ENCODE peak calls at places on chromosomes 3 and 15, in nine cellular contexts. J, N, B, Z, R, I, X, T and D are unnamed samples.

GRCh38 chr3:127070776-127071175 is 87.9 kb downstream of the PLXNA1 start:
- DNase-seq in J (no peak), N (no peak), B (no peak), Z (peak; percentile 42), R (no peak), I (no peak), X (no peak), T (no peak), D (no peak)

GRCh38 chr15:61184431-61184830 is 44.7 kb downstream of the RORA start:
- DNase-seq in J (no peak), N (no peak), B (no peak), Z (no peak), R (no peak), I (peak; percentile 12), X (no peak), T (no peak), D (no peak)

GRCh38 chr15:71440479-71441071 is 325.3 kb downstream of the THSD4 start:
- DNase-seq in J (peak; percentile 66), N (peak; percentile 84), B (no peak), Z (no peak), R (peak; percentile 57), I (peak; percentile 42), X (no peak), T (no peak), D (peak; percentile 37)

GRCh38 chr3:192847918-192848317 is 69.7 kb downstream of the MB21D2 start:
- DNase-seq in J (peak; percentile 76), N (no peak), B (no peak), Z (no peak), R (peak; percentile 62), I (no peak), X (no peak), T (no peak), D (peak; percentile 71)

GRCh38 chr15:40243126-40243810 is 4.4 kb downstream of the PAK6 start:
- DNase-seq in J (no peak), N (no peak), B (no peak), Z (no peak), R (no peak), I (peak; percentile 14), X (peak; percentile 10), T (no peak), D (no peak)

GRCh38 chr3:45113625-45114050 is 32.5 kb downstream of the CDCP1 start:
- DNase-seq in J (peak; percentile 83), N (no peak), B (no peak), Z (no peak), R (peak; percentile 84), I (no peak), X (peak; percentile 57), T (no peak), D (no peak)

GRCh38 chr15:90141646-90142045 is 39.4 kb upstream of the IDH2 start:
- DNase-seq in J (peak; percentile 65), N (peak; percentile 45), B (peak; percentile 55), Z (no peak), R (peak; percentile 50), I (no peak), X (no peak), T (no peak), D (no peak)

GRCh38 chr3:111210866-111211564 is 139.4 kb downstream of the NECTIN3 start:
- DNase-seq in J (peak; percentile 47), N (no peak), B (no peak), Z (no peak), R (peak; percentile 27), I (no peak), X (no peak), T (no peak), D (no peak)

GRCh38 chr3:4865714-4866113 is 113.5 kb upstream of the BHLHE40 start:
- DNase-seq in J (no peak), N (no peak), B (no peak), Z (no peak), R (no peak), I (no peak), X (no peak), T (no peak), D (no peak)

GRCh38 chr3:65173841-65174240 is 486.0 kb upstream of the ADAMTS9 start:
- DNase-seq in J (peak; percentile 11), N (no peak), B (no peak), Z (no peak), R (no peak), I (no peak), X (no peak), T (no peak), D (no peak)

GRCh38 chr15:30990451-30991300 is 752 bp downstream of the MTMR10 start:
- DNase-seq in J (peak; percentile 11), N (peak; percentile 28), B (no peak), Z (no peak), R (peak; percentile 31), I (peak; percentile 58), X (no peak), T (no peak), D (no peak)

GRCh38 chr15:30990036-30990435 is 1.4 kb downstream of the MTMR10 start:
- DNase-seq in J (no peak), N (peak; percentile 23), B (no peak), Z (no peak), R (no peak), I (peak; percentile 61), X (no peak), T (no peak), D (no peak)

GRCh38 chr15:30992073-30992363 is 590 bp upstream of the MTMR10 start:
- DNase-seq in J (no peak), N (no peak), B (no peak), Z (no peak), R (no peak), I (no peak), X (no peak), T (no peak), D (no peak)

GRCh38 chr15:30991301-30992072 is at the start of gene MTMR10:
- DNase-seq in J (peak; percentile 79), N (peak; percentile 78), B (peak; percentile 58), Z (peak; percentile 89), R (peak; percentile 61), I (peak; percentile 85), X (peak; percentile 82), T (peak; percentile 71), D (peak; percentile 32)

GRCh38 chr15:30992465-30992864 is 1.0 kb upstream of the MTMR10 start:
- DNase-seq in J (no peak), N (no peak), B (no peak), Z (no peak), R (no peak), I (peak; percentile 21), X (no peak), T (no peak), D (no peak)
- TF ChIP-seq CTCF in J (no peak), N (no peak), B (no peak), Z (no peak), R (no peak), I (peak; percentile 33), X (no peak), T (no peak), D (no peak)

DNA sequence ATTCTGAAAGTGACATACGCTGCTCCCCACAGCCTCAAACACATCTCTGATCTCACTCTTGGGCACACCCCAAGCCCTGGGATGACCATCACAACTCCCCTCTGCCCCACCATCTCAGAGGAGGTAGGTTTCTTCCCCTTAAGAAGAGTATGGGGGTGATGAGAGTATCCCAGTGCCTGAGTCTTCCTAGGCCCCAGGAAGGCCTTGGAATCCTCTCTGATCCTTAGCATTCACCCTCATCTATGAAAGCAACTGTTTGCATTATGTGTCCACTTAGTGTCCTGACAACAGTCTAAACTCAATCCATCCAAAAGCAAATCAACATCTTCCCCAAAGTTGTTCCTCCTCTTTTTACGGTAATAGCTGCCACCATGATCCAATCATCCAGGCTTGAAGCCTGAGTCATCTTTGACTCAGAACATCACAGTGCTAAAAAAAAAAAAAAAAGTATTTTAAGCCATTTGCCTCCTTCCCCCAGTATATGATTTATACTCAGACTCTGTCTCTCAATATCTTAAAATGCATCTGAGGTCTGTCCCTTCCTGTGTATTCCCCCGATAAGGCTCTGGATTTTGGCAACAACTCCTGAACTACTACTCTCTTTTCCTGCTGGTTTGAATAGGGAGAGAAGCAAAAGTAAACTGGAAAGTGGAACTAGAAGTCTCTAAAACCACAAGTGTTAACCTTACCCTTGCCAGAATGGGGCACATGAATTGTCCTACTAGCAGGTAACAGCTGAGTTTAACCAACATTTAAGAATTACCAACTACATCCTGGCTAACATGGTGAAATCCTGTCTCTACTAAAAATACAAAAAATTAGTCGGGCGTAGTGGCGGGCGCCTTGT is 22.5 kb downstream of the POPDC2 start:
- DNase-seq in J (peak; percentile 94), N (peak; percentile 91), B (no peak), Z (no peak), R (peak; percentile 93), I (no peak), X (no peak), T (no peak), D (peak; percentile 44)
- H3K4me3 ChIP-seq in J (no peak overlapping the region), N (no peak overlapping the region), B (no peak overlapping the region), Z (peak overlapping the region; percentile 47), R (no peak overlapping the region), I (no peak overlapping the region), X (no peak overlapping the region), T (no peak overlapping the region), D (no peak overlapping the region)

GRCh38 chr3:49511631-49512030 is 41.6 kb downstream of the DAG1 start:
- DNase-seq in J (no peak), N (no peak), B (no peak), Z (no peak), R (no peak), I (no peak), X (no peak), T (no peak), D (no peak)

GRCh38 chr3:49518016-49518415 is 36.3 kb upstream of the BSN start:
- DNase-seq in J (no peak), N (no peak), B (no peak), Z (no peak), R (no peak), I (no peak), X (no peak), T (no peak), D (no peak)

GRCh38 chr3:49509028-49509561 is 39.0 kb downstream of the DAG1 start:
- DNase-seq in J (no peak), N (no peak), B (no peak), Z (no peak), R (no peak), I (no peak), X (no peak), T (no peak), D (no peak)

GRCh38 chr3:49512791-49513355 is 41.4 kb upstream of the BSN start:
- DNase-seq in J (no peak), N (no peak), B (no peak), Z (no peak), R (no peak), I (no peak), X (no peak), T (no peak), D (no peak)

GRCh38 chr3:49513494-49514179 is 40.6 kb upstream of the BSN start:
- DNase-seq in J (no peak), N (no peak), B (no peak), Z (no peak), R (no peak), I (no peak), X (no peak), T (no peak), D (no peak)
- TF ChIP-seq CTCF in J (no peak), N (no peak), B (no peak), Z (no peak), R (no peak), I (no peak), X (no peak), T (no peak), D (no peak)

DNA sequence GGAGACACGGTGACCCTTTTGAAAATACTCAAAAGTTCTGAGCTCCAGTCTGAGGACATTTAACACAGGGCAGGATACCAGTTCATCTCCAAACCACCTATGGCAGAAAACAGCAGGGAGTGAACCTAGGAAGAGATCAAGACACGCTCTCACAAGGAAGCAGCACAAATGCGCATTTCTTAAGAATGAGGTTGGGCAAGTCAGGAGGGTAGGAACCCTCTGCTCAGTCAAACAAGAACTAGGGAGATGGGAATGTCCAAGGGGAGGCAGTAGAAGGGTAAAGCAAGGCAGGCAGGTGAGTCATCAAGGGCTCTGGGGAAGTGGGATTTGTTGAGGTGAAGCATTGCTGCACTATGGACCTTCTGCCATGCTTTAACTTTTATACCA is 60.3 kb upstream of the PSMD6 start:
- DNase-seq in J (no peak), N (no peak), B (no peak), Z (no peak), R (no peak), I (no peak), X (no peak), T (no peak), D (no peak)
- H3K4me3 ChIP-seq in J (no peak overlapping the region), N (no peak overlapping the region), B (no peak overlapping the region), Z (no peak overlapping the region), R (no peak overlapping the region), I (no peak overlapping the region), X (no peak overlapping the region), T (no peak overlapping the region), D (no peak overlapping the region)